ENCODE peak calls at places on chromosomes 16 and 17, in four cellular contexts. One of them, this sample, is unnamed.

GRCh38 chr16:75074920-75075687 is 41.5 kb downstream of the LDHD start:
- DNase-seq in fibroblast of lung: no peak
- DNase-seq in keratinocyte: no peak
- DNase-seq in A549: no peak
- DNase-seq in this sample: peak; percentile 59

GRCh38 chr17:14207791-14208190 is 28.9 kb downstream of the CDRT15 start:
- DNase-seq in keratinocyte: no peak
- DNase-seq in fibroblast of lung: no peak
- DNase-seq in A549: no peak
- DNase-seq in this sample: no peak

GRCh38 chr16:80583466-80583865 is 42.7 kb downstream of the DYNLRB2 start:
- DNase-seq in fibroblast of lung: peak; percentile 34
- DNase-seq in keratinocyte: no peak
- DNase-seq in A549: no peak
- DNase-seq in this sample: no peak

GRCh38 chr17:65467156-65467555 is 94.3 kb downstream of the AXIN2 start:
- DNase-seq in keratinocyte: no peak
- DNase-seq in fibroblast of lung: no peak
- DNase-seq in A549: no peak
- DNase-seq in this sample: no peak

GRCh38 chr16:70395345-70395901 is 43.5 kb downstream of the ST3GAL2 start:
- DNase-seq in A549: peak; percentile 65
- DNase-seq in keratinocyte: no peak
- DNase-seq in fibroblast of lung: peak; percentile 42
- DNase-seq in this sample: peak; percentile 83

GRCh38 chr16:48053346-48053745 is 102.4 kb downstream of the ABCC12 start:
- DNase-seq in A549: no peak
- DNase-seq in fibroblast of lung: peak; percentile 56
- DNase-seq in keratinocyte: no peak
- DNase-seq in this sample: no peak

GRCh38 chr16:2513405-2514332 is at the start of gene ATP6V0C:
- DNase-seq in fibroblast of lung: peak; percentile 82
- DNase-seq in A549: peak; percentile 86
- DNase-seq in keratinocyte: no peak
- DNase-seq in this sample: peak; percentile 96

GRCh38 chr16:88498576-88499208 is 45.6 kb downstream of the ZFPM1 start:
- DNase-seq in A549: no peak
- DNase-seq in keratinocyte: no peak
- DNase-seq in fibroblast of lung: no peak
- DNase-seq in this sample: no peak

GRCh38 chr17:6259899-6260298 is 175.0 kb downstream of the AIPL1 start:
- DNase-seq in A549: no peak
- DNase-seq in keratinocyte: no peak
- DNase-seq in fibroblast of lung: no peak
- DNase-seq in this sample: no peak

GRCh38 chr16:13856811-13857511 is 63.0 kb upstream of the ERCC4 start:
- DNase-seq in keratinocyte: no peak
- DNase-seq in A549: no peak
- DNase-seq in fibroblast of lung: no peak
- DNase-seq in this sample: no peak

GRCh38 chr17:35372846-35373531 is 432 bp downstream of the SLFN11 start:
- DNase-seq in keratinocyte: no peak
- DNase-seq in fibroblast of lung: peak; percentile 17
- DNase-seq in A549: peak; percentile 15
- DNase-seq in this sample: no peak

GRCh38 chr16:58243528-58244004 is 45.7 kb upstream of the CSNK2A2 start:
- DNase-seq in keratinocyte: peak; percentile 25
- DNase-seq in fibroblast of lung: no peak
- DNase-seq in A549: no peak
- DNase-seq in this sample: peak; percentile 90

GRCh38 chr17:51164911-51165679 is 1.1 kb upstream of the NME2 start:
- DNase-seq in keratinocyte: no peak
- DNase-seq in A549: no peak
- DNase-seq in fibroblast of lung: no peak
- DNase-seq in this sample: peak; percentile 52

GRCh38 chr16:50644730-50645129 is 36.4 kb downstream of the SNX20 start:
- DNase-seq in keratinocyte: no peak
- DNase-seq in A549: no peak
- DNase-seq in fibroblast of lung: peak; percentile 34
- DNase-seq in this sample: peak; percentile 56

GRCh38 chr17:64218066-64218465 is 45.0 kb downstream of the TEX2 start:
- DNase-seq in keratinocyte: no peak
- DNase-seq in A549: no peak
- DNase-seq in fibroblast of lung: no peak
- DNase-seq in this sample: no peak

GRCh38 chr16:4415538-4416199 is 727 bp downstream of the CORO7 start:
- DNase-seq in A549: peak; percentile 54
- DNase-seq in fibroblast of lung: no peak
- DNase-seq in keratinocyte: no peak
- DNase-seq in this sample: peak; percentile 76

GRCh38 chr17:43769859-43770258 is 8.9 kb downstream of the DUSP3 start:
- DNase-seq in fibroblast of lung: no peak
- DNase-seq in keratinocyte: no peak
- DNase-seq in A549: no peak
- DNase-seq in this sample: no peak

GRCh38 chr17:43768382-43768781 is 9.8 kb upstream of the SOST start:
- DNase-seq in A549: no peak
- DNase-seq in keratinocyte: no peak
- DNase-seq in fibroblast of lung: no peak
- DNase-seq in this sample: no peak

GRCh38 chr17:43767713-43768059 is 9.1 kb upstream of the SOST start:
- DNase-seq in keratinocyte: no peak
- DNase-seq in fibroblast of lung: no peak
- DNase-seq in A549: no peak
- DNase-seq in this sample: no peak

GRCh38 chr17:43768943-43769342 is 9.8 kb downstream of the DUSP3 start:
- DNase-seq in fibroblast of lung: no peak
- DNase-seq in A549: no peak
- DNase-seq in keratinocyte: no peak
- DNase-seq in this sample: no peak

GRCh38 chr17:43769426-43769825 is 9.4 kb downstream of the DUSP3 start:
- DNase-seq in keratinocyte: no peak
- DNase-seq in fibroblast of lung: no peak
- DNase-seq in A549: no peak
- DNase-seq in this sample: no peak
- H3K4me2 ChIP-seq in keratinocyte: no peak overlapping the region
- H3K4me2 ChIP-seq in fibroblast of lung: no peak overlapping the region
- H3K4me2 ChIP-seq in A549: no peak overlapping the region
- H3K4me2 ChIP-seq in this sample: no peak overlapping the region

DNA sequence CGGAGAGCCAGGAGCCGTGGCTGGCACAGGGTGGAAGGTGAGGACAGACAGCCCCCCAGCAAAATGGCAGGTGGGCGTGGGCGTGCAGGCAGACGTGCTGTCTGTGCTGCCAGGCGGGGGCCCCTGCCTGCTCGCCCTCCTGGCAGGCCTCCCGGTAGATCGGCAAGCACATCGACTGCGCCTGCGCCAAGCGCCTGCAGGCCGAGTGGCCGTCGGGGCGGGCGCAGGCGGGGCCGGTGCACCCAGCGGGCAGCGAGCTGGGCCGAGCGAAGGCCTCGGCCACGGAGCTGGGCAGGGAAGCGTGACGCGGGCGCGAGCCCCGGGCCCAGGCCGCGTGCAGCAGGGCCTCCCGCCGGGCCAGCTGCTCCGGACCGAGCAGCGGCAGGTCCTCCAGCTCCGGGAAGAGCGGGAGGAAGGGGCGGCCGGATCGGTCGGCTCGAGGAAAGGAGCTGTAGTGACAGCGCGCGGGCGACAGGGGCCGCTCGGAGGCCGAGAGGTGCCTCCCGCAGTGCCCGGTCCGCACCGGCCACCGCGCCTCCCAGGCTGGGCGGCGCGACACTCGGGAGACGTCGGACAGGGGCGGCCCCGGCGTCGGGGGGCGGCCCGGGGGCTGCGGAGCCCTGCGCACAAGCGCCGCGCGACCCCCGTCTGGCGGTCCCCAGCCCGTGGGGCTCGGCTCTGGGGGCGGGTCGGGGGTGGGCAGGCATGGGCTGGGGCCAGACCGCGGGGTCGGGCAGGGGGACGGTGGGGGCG is 16.9 kb downstream of the GRIN2C start:
- DNase-seq in A549: peak; percentile 96
- DNase-seq in fibroblast of lung: peak; percentile 63
- DNase-seq in keratinocyte: no peak
- DNase-seq in this sample: no peak
- H3K4me3 ChIP-seq in A549: peak overlapping the region; percentile 50
- H3K4me3 ChIP-seq in fibroblast of lung: no peak overlapping the region
- H3K4me3 ChIP-seq in keratinocyte: no peak overlapping the region
- H3K4me3 ChIP-seq in this sample: no peak overlapping the region

GRCh38 chr16:67490330-67491096 is 7.2 kb upstream of the AGRP start:
- DNase-seq in A549: no peak
- DNase-seq in fibroblast of lung: peak; percentile 64
- DNase-seq in keratinocyte: no peak
- DNase-seq in this sample: no peak

GRCh38 chr16:67486805-67487204 is 3.5 kb upstream of the AGRP start:
- DNase-seq in A549: no peak
- DNase-seq in keratinocyte: no peak
- DNase-seq in fibroblast of lung: no peak
- DNase-seq in this sample: peak; percentile 36

GRCh38 chr16:67483731-67484525 is 581 bp upstream of the AGRP start:
- DNase-seq in fibroblast of lung: no peak
- DNase-seq in A549: no peak
- DNase-seq in keratinocyte: no peak
- DNase-seq in this sample: no peak

GRCh38 chr16:67489401-67490083 is 6.2 kb upstream of the AGRP start:
- DNase-seq in A549: no peak
- DNase-seq in keratinocyte: no peak
- DNase-seq in fibroblast of lung: no peak
- DNase-seq in this sample: peak; percentile 62
- H3K4me2 ChIP-seq in A549: no peak overlapping the region
- H3K4me2 ChIP-seq in keratinocyte: no peak overlapping the region
- H3K4me2 ChIP-seq in fibroblast of lung: no peak overlapping the region
- H3K4me2 ChIP-seq in this sample: peak overlapping the region; percentile 55

GRCh38 chr16:1102921-1103648 is 7.0 kb upstream of the C1QTNF8 start:
- DNase-seq in keratinocyte: no peak
- DNase-seq in A549: peak; percentile 62
- DNase-seq in fibroblast of lung: no peak
- DNase-seq in this sample: peak; percentile 85
- H3K4me3 ChIP-seq in keratinocyte: no peak overlapping the region
- H3K4me3 ChIP-seq in A549: peak overlapping the region; percentile 28
- H3K4me3 ChIP-seq in fibroblast of lung: no peak overlapping the region
- H3K4me3 ChIP-seq in this sample: no peak overlapping the region

DNA sequence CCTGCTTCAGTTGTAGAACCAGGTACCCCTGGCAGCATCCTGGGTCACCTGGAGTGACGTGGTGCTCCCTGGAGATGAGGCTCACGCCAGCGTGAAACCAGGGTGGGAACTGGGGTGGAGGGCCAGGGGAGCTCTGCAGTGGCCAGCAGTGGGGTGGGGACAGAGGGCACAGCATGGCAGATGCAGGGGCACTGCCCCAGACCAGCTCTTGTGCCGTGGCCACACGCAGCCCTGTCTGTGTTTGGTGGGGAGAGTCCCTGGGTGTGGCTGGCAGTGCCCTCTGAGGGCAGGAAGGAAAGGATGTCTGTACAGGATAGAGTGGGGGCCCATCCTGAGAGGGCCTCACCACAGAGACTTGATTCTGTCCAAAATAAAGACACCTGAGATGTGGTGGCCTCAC is 24.5 kb downstream of the ZNF750 start:
- DNase-seq in keratinocyte: no peak
- DNase-seq in A549: no peak
- DNase-seq in fibroblast of lung: no peak
- DNase-seq in this sample: no peak
- H3K4me2 ChIP-seq in keratinocyte: no peak overlapping the region
- H3K4me2 ChIP-seq in A549: no peak overlapping the region
- H3K4me2 ChIP-seq in fibroblast of lung: no peak overlapping the region
- H3K4me2 ChIP-seq in this sample: no peak overlapping the region

GRCh38 chr16:30697264-30698138 is 1.5 kb upstream of the SRCAP start:
- DNase-seq in A549: peak; percentile 95
- DNase-seq in keratinocyte: no peak
- DNase-seq in fibroblast of lung: no peak
- DNase-seq in this sample: no peak

GRCh38 chr16:30699615-30700099 is 686 bp downstream of the SRCAP start:
- DNase-seq in A549: no peak
- DNase-seq in fibroblast of lung: no peak
- DNase-seq in keratinocyte: no peak
- DNase-seq in this sample: no peak

GRCh38 chr16:30700491-30700890 is 1.5 kb downstream of the SRCAP start:
- DNase-seq in keratinocyte: no peak
- DNase-seq in fibroblast of lung: no peak
- DNase-seq in A549: no peak
- DNase-seq in this sample: no peak

GRCh38 chr16:30698816-30699614 is at the start of gene SRCAP:
- DNase-seq in keratinocyte: no peak
- DNase-seq in A549: peak; percentile 86
- DNase-seq in fibroblast of lung: peak; percentile 77
- DNase-seq in this sample: peak; percentile 95

GRCh38 chr16:30698139-30698815 is 694 bp upstream of the SRCAP start:
- DNase-seq in fibroblast of lung: peak; percentile 97
- DNase-seq in keratinocyte: peak; percentile 71
- DNase-seq in A549: peak; percentile 97
- DNase-seq in this sample: peak; percentile 98
- H3K4me3 ChIP-seq in fibroblast of lung: peak overlapping the region; percentile 57
- H3K4me3 ChIP-seq in keratinocyte: peak overlapping the region; percentile 90
- H3K4me3 ChIP-seq in A549: peak overlapping the region; percentile 90
- H3K4me3 ChIP-seq in this sample: peak overlapping the region; percentile 77

This sample was measured in Karpas-422.